ENCODE peak calls at places on chromosomes 11 and 22, in four cellular contexts. B is PC-3; J is AG10803; K is naive thymus-derived CD4-positive, alpha-beta T cell. V is an unnamed sample.

GRCh38 chr11:116703421-116703820 is 69.4 kb downstream of the BUD13 start:
- DNase-seq in J (no peak), K (no peak), B (no peak), V (no peak)

GRCh38 chr11:27390318-27390958 is 27.4 kb upstream of the CCDC34 start:
- DNase-seq in K (no peak), B (no peak), J (no peak), V (no peak)

GRCh38 chr22:47572443-47572842 is 810.0 kb downstream of the TBC1D22A start:
- DNase-seq in B (no peak), J (no peak), K (no peak), V (no peak)

GRCh38 chr11:28105869-28106268 is 2.1 kb downstream of the KIF18A start:
- DNase-seq in K (no peak), J (no peak), B (no peak), V (no peak)

GRCh38 chr11:58061813-58062212 is 31.1 kb downstream of the OR6Q1 start:
- DNase-seq in J (peak), B (peak), K (no peak), V (peak)

GRCh38 chr11:128515766-128516466 is 71.4 kb downstream of the ETS1 start:
- DNase-seq in B (no peak), K (peak), J (no peak), V (peak)

GRCh38 chr22:38080468-38080846 is 3.5 kb downstream of the SLC16A8 start:
- DNase-seq in J (no peak), K (no peak), B (no peak), V (no peak)

GRCh38 chr22:32603651-32604540 is 129.3 kb downstream of the FBXO7 start:
- DNase-seq in K (no peak), J (no peak), B (no peak), V (no peak)

GRCh38 chr11:100876826-100877545 is 189.9 kb downstream of the ARHGAP42 start:
- DNase-seq in B (peak), J (peak), K (no peak), V (peak)

GRCh38 chr22:37088108-37088605 is 21.4 kb downstream of the TMPRSS6 start:
- DNase-seq in B (peak), K (no peak), J (peak), V (peak)

GRCh38 chr11:33307984-33308383 is 50.8 kb downstream of the HIPK3 start:
- DNase-seq in J (no peak), K (no peak), B (no peak), V (peak)

GRCh38 chr11:112784323-112785073 is 176.7 kb upstream of the NCAM1 start:
- DNase-seq in K (no peak), J (peak), B (no peak), V (peak)

GRCh38 chr11:28835790-28836189 is 727.6 kb downstream of the METTL15 start:
- DNase-seq in K (no peak), J (peak), B (peak), V (peak)

GRCh38 chr22:24424901-24425775 is 2.3 kb upstream of the ADORA2A start:
- DNase-seq in K (no peak), B (no peak), J (no peak), V (no peak)

GRCh38 chr22:23397618-23398567 is 182.2 kb downstream of the IGLL1 start:
- DNase-seq in K (no peak), B (no peak), J (no peak), V (no peak)

GRCh38 chr11:12019337-12019736 is 10.9 kb upstream of the DKK3 start:
- DNase-seq in K (no peak), B (no peak), J (peak), V (no peak)

GRCh38 chr11:60069471-60069870 is 13.0 kb downstream of the MS4A3 start:
- DNase-seq in B (no peak), K (no peak), J (no peak), V (no peak)

GRCh38 chr11:33195391-33196190 is 34.3 kb upstream of the CSTF3 start:
- DNase-seq in J (no peak), K (no peak), B (no peak), V (peak)

GRCh38 chr11:69912161-69912910 is 93.1 kb upstream of the FGF3 start:
- DNase-seq in K (no peak), B (no peak), J (no peak), V (no peak)

GRCh38 chr11:114783805-114784204 is 105.5 kb downstream of the NXPE2 start:
- DNase-seq in K (no peak), J (no peak), B (no peak), V (no peak)

GRCh38 chr22:17948101-17948500 is 76.3 kb downstream of the MICAL3 start:
- DNase-seq in J (no peak), K (no peak), B (no peak), V (no peak)

GRCh38 chr11:131609921-131610320 is 239.5 kb downstream of the NTM start:
- DNase-seq in K (no peak), J (peak), B (no peak), V (no peak)

GRCh38 chr11:3926458-3927095 is 71.1 kb downstream of the STIM1 start:
- DNase-seq in K (no peak), B (no peak), J (no peak), V (no peak)

GRCh38 chr11:134432776-134433175 is 20.7 kb upstream of the B3GAT1 start:
- DNase-seq in J (no peak), B (no peak), K (no peak), V (no peak)

GRCh38 chr11:19573666-19574065 is 139.0 kb upstream of the NAV2 start:
- DNase-seq in J (no peak), K (no peak), B (no peak), V (no peak)

GRCh38 chr11:102794382-102794781 is 3.6 kb downstream of the MMP1 start:
- DNase-seq in J (peak), B (peak), K (no peak), V (peak)

GRCh38 chr11:20980736-20981135 is 311.4 kb downstream of the NELL1 start:
- DNase-seq in J (no peak), K (no peak), B (no peak), V (no peak)

GRCh38 chr11:46293616-46294015 is 16.2 kb downstream of the CREB3L1 start:
- DNase-seq in J (peak), K (no peak), B (peak), V (peak)

GRCh38 chr11:125874556-125875124 is 12.8 kb upstream of the HYLS1 start:
- DNase-seq in B (peak), J (peak), K (peak), V (peak)

GRCh38 chr22:49897015-49897684 is 21.1 kb downstream of the ALG12 start:
- DNase-seq in B (no peak), K (no peak), J (no peak), V (no peak)

GRCh38 chr22:29887358-29887757 is 4.4 kb downstream of the MTMR3 start:
- DNase-seq in B (no peak), J (no peak), K (no peak), V (no peak)

GRCh38 chr22:37419916-37420655 is 7.2 kb downstream of the ELFN2 start:
- DNase-seq in B (peak), J (no peak), K (no peak), V (no peak)

GRCh38 chr11:73129198-73129597 is 12.9 kb downstream of the FCHSD2 start:
- DNase-seq in B (no peak), K (no peak), J (no peak), V (no peak)

GRCh38 chr11:30128269-30128932 is 102.4 kb upstream of the FSHB start:
- DNase-seq in J (peak), K (no peak), B (peak), V (peak)

GRCh38 chr11:96033569-96033968 is 109.7 kb upstream of the MTMR2 start:
- DNase-seq in B (no peak), K (no peak), J (no peak), V (no peak)

GRCh38 chr11:32870676-32871075 is 21.9 kb upstream of the QSER1 start:
- DNase-seq in B (peak), K (peak), J (no peak), V (no peak)

GRCh38 chr11:74464746-74465145 is 2.6 kb downstream of the KCNE3 start:
- DNase-seq in B (no peak), K (no peak), J (no peak), V (no peak)
- H3K4me3 ChIP-seq in B (no peak), K (no peak), J (no peak), V (no peak)

DNA sequence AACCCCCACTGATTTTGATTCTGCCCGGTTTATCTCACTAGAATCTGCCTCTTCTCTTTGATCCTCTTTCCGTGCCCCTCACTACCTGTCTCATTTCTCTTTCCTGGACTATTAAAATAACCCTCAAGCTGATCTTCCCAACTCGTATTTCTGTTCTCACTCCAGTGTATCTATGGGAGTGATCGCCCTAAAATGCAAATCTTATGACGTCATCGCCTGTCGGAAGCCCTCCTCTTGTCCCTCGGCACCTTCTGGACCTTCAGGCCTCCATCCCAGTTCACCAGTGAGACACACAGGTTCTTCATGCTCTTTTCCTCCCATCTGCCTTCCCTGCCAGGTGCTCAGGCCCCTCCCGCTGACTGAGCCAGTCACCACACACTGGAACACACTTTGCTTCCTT is 234.5 kb upstream of the TBCEL start:
- DNase-seq in B (no peak), K (no peak), J (no peak), V (no peak)
- H3K4me3 ChIP-seq in B (no peak), K (no peak), J (no peak), V (no peak)

GRCh38 chr22:20999350-21000214 is 2.3 kb downstream of the THAP7 start:
- DNase-seq in J (no peak), K (no peak), B (no peak), V (no peak)

GRCh38 chr22:21001601-21002325 is at the start of gene THAP7:
- DNase-seq in J (peak), K (peak), B (peak), V (peak)

GRCh38 chr22:21000215-21000986 is 1.5 kb downstream of the THAP7 start:
- DNase-seq in J (no peak), B (peak), K (no peak), V (no peak)

GRCh38 chr22:20998411-20999336 is 3.2 kb downstream of the THAP7 start:
- DNase-seq in J (no peak), B (peak), K (no peak), V (peak)

GRCh38 chr22:21000987-21001600 is 824 bp downstream of the THAP7 start:
- DNase-seq in B (no peak), K (no peak), J (no peak), V (no peak)
- H3K4me3 ChIP-seq in B (peak), K (peak), J (peak), V (peak)

GRCh38 chr22:43186272-43187170 is at the start of gene TTLL12:
- DNase-seq in B (peak), K (peak), J (peak), V (no peak)

GRCh38 chr22:43188829-43189545 is 2.1 kb upstream of the TTLL12 start:
- DNase-seq in K (no peak), J (peak), B (no peak), V (no peak)

GRCh38 chr22:43183496-43184263 is 3.3 kb downstream of the TTLL12 start:
- DNase-seq in B (no peak), K (no peak), J (peak), V (peak)

GRCh38 chr22:43187171-43188099 is 501 bp upstream of the TTLL12 start:
- DNase-seq in B (peak), K (peak), J (peak), V (peak)

GRCh38 chr22:43185860-43186261 is 1.1 kb downstream of the TTLL12 start:
- DNase-seq in J (peak), B (peak), K (no peak), V (peak)
- H3K4me3 ChIP-seq in J (peak), B (peak), K (peak), V (peak)

GRCh38 chr11:13962562-13963168 is at the start of gene SPON1:
- DNase-seq in J (no peak), B (no peak), K (peak), V (peak)
- H3K4me3 ChIP-seq in J (peak), B (no peak), K (peak), V (no peak)

DNA sequence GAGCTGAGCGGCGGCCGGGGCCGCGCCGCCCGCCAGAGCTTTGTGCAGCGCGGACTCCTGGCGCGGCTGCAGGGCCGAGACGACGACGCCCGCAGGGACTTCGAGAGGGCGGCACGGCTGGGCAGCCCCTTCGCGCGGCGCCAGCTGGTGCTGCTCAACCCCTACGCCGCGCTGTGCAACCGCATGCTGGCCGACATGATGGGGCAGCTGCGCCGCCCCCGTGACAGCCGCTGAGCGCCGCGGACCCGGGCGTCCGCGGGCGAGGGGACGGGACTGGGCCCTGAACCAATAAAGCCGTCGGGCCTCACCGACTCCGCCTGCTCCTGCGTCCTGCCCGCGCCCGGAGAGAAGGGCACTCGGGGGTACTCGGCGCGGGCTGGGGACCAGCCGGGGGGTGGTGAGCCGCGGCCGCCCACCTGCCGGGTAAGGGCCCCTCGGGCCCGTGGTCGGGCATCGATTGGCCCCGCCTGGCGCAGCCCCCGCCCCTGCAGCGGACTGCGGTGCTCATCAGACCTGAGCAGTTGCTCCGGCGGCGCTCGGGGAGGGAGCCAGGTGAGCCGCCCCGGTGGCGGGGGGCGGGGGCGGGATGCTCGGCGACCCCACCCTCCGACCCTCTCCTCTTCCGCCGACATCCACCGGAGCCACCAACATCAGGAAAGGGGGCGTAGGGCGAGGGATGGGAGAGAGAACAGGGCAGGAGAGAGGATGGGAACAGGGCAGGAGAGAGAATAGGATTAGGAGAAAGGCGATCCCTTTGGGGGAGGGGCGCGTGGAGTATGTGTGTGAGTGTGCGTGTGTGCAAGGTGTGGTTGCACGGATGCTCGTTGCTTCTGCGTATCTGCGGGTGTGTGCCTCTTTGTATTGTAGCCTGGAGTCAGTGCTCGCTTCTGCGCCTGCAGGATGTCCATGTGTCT is at the start of gene TMEM25:
- DNase-seq in K (peak), B (peak), J (no peak), V (peak)
- H3K4me3 ChIP-seq in K (peak), B (peak), J (peak), V (peak)

GRCh38 chr11:31779268-31779879 is 31.7 kb downstream of the PAX6 start:
- DNase-seq in K (no peak), B (peak), J (peak), V (peak)
- H3K4me3 ChIP-seq in K (no peak), B (peak), J (no peak), V (no peak)

DNA sequence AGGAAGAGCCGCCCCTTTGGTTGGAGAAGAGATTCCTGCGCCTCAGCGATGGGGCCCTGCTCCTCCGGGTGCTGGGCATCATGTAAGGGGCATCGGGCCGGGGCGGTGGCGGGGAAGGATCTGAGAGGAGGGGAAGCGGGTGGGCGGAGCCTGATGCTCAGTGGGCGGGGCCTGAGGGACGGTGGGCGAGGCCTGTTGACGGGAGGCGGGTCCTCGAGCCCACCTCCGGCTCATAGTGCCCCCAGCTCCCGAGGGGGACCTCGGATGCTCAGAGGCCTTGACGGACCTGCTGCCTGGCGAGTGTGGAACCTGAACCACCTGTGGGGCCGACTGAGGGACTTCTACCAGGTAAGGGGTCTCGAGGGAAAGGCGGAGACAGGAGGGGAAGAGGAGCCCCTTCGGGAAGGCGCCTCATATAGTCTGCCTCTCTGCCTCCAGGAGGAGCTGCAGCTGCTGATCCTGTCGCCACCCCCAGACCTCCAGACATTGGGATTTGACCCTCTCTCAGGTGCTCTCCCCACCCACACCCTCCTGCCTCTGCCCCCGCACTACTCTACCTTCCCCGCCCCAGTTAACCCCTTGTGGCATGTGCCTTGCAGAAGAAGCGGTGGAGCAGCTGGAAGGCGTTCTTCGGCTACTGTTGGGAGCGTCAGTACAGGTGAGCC is 799 bp downstream of the CCDC88B start:
- DNase-seq in K (peak), B (no peak), J (no peak), V (no peak)
- H3K4me3 ChIP-seq in K (peak), B (no peak), J (no peak), V (no peak)

DNA sequence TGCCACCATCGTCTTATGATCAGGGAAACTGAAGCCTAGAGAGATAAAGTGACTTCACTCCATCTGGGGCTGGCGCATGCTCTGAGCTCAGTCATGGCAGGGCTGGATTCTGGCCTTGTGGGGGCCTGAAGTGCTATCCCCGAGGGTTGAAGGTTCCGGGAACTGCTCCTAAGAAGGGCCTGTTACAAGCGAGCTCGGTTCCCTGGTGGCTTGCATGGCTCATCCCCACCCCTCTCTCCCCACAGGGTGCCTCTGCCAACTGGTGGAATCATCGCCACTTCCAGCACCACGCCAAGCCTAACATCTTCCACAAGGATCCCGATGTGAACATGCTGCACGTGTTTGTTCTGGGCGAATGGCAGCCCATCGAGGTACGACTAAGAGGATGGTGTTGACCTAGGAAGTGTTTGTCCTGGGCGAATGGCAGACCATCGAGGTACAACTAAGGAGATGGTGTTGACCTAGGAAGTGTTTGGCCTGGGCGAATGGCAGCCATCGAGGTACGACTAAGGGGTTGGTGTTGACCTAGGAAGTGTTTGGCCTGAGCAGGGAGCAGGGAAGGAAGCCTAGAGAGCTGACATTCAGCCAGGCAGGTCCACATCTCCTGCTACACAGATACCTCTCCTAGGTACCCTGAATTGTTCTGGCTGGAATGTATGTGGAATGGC is 19.9 kb downstream of the FADS2 start:
- DNase-seq in J (no peak), K (no peak), B (no peak), V (no peak)
- H3K4me3 ChIP-seq in J (no peak), K (no peak), B (no peak), V (no peak)

V was measured in fibroblast of mammary gland.